ENCODE peak calls at places on chromosome 5, in nine cellular contexts. N is cardiac fibroblast; M is foreskin fibroblast; Q is ascending aorta; A is thoracic aorta; U is GM20000; G is CD8-positive, alpha-beta T cell; L is glutamatergic neuron; J is brain microvascular endothelial cell. O is an unnamed sample.

GRCh38 chr5:53010819-53011218 is 21.7 kb downstream of the ITGA2 start:
- DNase-seq in L (no peak), Q (no peak), M (no peak), N (no peak), U (no peak), G (no peak), A (no peak), J (no peak), O (no peak)

GRCh38 chr5:62271370-62271769 is 34.6 kb upstream of the KIF2A start:
- DNase-seq in L (no peak), N (no peak), G (no peak), J (no peak), A (no peak), M (no peak), U (no peak), Q (no peak), O (no peak)

GRCh38 chr5:1411099-1411498 is 34.1 kb downstream of the SLC6A3 start:
- DNase-seq in J (no peak), M (no peak), U (no peak), N (no peak), Q (peak), G (no peak), L (no peak), A (no peak), O (no peak)

GRCh38 chr5:98846526-98846925 is 73.1 kb downstream of the RGMB start:
- DNase-seq in M (no peak), N (no peak), Q (no peak), J (no peak), A (no peak), U (no peak), G (no peak), L (no peak), O (no peak)

GRCh38 chr5:125928663-125929062 is 494.5 kb upstream of the GRAMD2B start:
- DNase-seq in L (no peak), A (no peak), N (peak), M (no peak), G (no peak), U (no peak), J (no peak), Q (no peak), O (no peak)

GRCh38 chr5:142874537-142874936 is 104.4 kb downstream of the ARHGAP26 start:
- DNase-seq in A (peak), M (peak), N (peak), U (no peak), J (peak), Q (peak), L (no peak), G (no peak), O (no peak)

GRCh38 chr5:176559683-176560082 is 10.5 kb downstream of the CDHR2 start:
- DNase-seq in J (no peak), A (no peak), U (no peak), M (peak), L (no peak), N (no peak), Q (no peak), G (no peak), O (no peak)

GRCh38 chr5:75681125-75681830 is 36.0 kb downstream of the POC5 start:
- DNase-seq in G (no peak), A (no peak), U (peak), L (no peak), N (peak), Q (no peak), M (peak), J (no peak), O (no peak)

GRCh38 chr5:103450333-103451061 is 112.1 kb downstream of the NUDT12 start:
- DNase-seq in J (peak), N (peak), A (no peak), L (no peak), Q (no peak), U (no peak), M (peak), G (no peak), O (no peak)

GRCh38 chr5:178992291-178992895 is 2.7 kb downstream of the GRM6 start:
- DNase-seq in G (no peak), N (no peak), J (no peak), A (no peak), L (no peak), M (no peak), Q (no peak), U (no peak), O (no peak)

GRCh38 chr5:149264432-149265069 is 7.1 kb upstream of the AFAP1L1 start:
- DNase-seq in U (peak), Q (no peak), J (no peak), A (no peak), M (no peak), N (no peak), G (peak), L (peak), O (no peak)

GRCh38 chr5:1498623-1499416 is 24.9 kb downstream of the LPCAT1 start:
- DNase-seq in J (no peak), A (no peak), U (peak), L (no peak), M (no peak), G (no peak), Q (no peak), N (no peak), O (no peak)

GRCh38 chr5:107331312-107331711 is 339.4 kb downstream of the EFNA5 start:
- DNase-seq in G (no peak), N (no peak), A (no peak), Q (no peak), L (no peak), U (no peak), M (peak), J (no peak), O (no peak)

GRCh38 chr5:57581772-57582171 is 99.2 kb upstream of the ACTBL2 start:
- DNase-seq in N (no peak), Q (no peak), G (no peak), L (no peak), U (no peak), A (no peak), M (no peak), J (no peak), O (no peak)

GRCh38 chr5:117337064-117337749 is 762.6 kb upstream of the SEMA6A start:
- DNase-seq in Q (no peak), J (no peak), A (no peak), U (no peak), M (no peak), L (no peak), N (peak), G (no peak), O (no peak)

GRCh38 chr5:82164109-82164956 is 113.8 kb downstream of the RPS23 start:
- DNase-seq in U (no peak), N (peak), G (no peak), Q (no peak), M (peak), L (no peak), J (peak), A (no peak), O (no peak)

GRCh38 chr5:1292139-1292538 is 2.7 kb downstream of the TERT start:
- DNase-seq in M (no peak), L (no peak), N (no peak), A (no peak), G (no peak), J (no peak), Q (no peak), U (no peak), O (no peak)

GRCh38 chr5:112174959-112175594 is 244.0 kb downstream of the EPB41L4A start:
- DNase-seq in L (peak), G (peak), A (no peak), J (peak), M (peak), Q (no peak), U (peak), N (peak), O (peak)

GRCh38 chr5:135162661-135163265 is 128.7 kb upstream of the PITX1 start:
- DNase-seq in M (no peak), N (no peak), G (no peak), J (no peak), Q (no peak), U (no peak), A (no peak), L (no peak), O (no peak)

GRCh38 chr5:172180936-172181335 is 7.1 kb downstream of the STK10 start:
- DNase-seq in U (no peak), G (peak), N (no peak), A (no peak), Q (no peak), M (no peak), L (no peak), J (no peak), O (no peak)

GRCh38 chr5:177332896-177333260 is 18.6 kb downstream of the LMAN2 start:
- DNase-seq in M (no peak), L (peak), U (no peak), N (no peak), G (no peak), Q (no peak), J (no peak), A (no peak), O (no peak)

GRCh38 chr5:969421-969839 is 39.2 kb upstream of the NKD2 start:
- DNase-seq in L (no peak), M (peak), J (no peak), A (no peak), G (no peak), N (peak), U (no peak), Q (no peak), O (no peak)

GRCh38 chr5:28301676-28302075 is 1263.3 kb upstream of the CDH9 start:
- DNase-seq in N (peak), G (no peak), L (no peak), U (no peak), M (peak), Q (no peak), A (no peak), J (peak), O (no peak)

GRCh38 chr5:178382689-178383276 is 150.2 kb upstream of the PHYKPL start:
- DNase-seq in G (no peak), N (no peak), L (peak), U (no peak), A (no peak), J (no peak), M (no peak), Q (no peak), O (no peak)

GRCh38 chr5:153782589-153783238 is 256.0 kb downstream of the FAM114A2 start:
- DNase-seq in L (no peak), N (peak), M (no peak), G (no peak), A (no peak), U (no peak), Q (no peak), J (peak), O (no peak)

DNA sequence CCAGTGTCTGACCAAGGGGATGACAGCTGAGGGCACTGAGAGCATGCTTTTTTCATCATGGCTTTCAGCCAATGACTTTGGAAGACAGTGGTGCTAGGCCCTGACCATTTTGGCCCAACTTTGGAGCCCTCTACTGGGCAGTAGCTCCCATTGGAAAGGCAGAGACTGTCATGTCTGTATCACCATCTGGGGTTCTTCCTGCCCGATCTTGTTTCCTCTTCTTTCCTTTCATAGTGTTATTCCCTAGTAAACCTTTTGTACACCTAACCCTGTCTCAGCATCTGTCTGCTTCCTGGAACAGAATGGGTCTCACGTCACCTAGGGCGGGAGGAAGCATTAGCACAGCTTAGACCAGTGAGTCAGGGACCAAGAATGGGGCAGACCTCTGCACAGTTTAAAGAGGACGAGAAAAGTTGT is 97.4 kb upstream of the MAST4 start:
- DNase-seq in U (peak), M (no peak), N (peak), J (peak), Q (no peak), G (no peak), A (no peak), L (no peak), O (no peak)
- TF ChIP-seq CTCF in U (peak), M (no peak), N (peak), J (peak), Q (no peak), G (no peak), A (no peak), L (no peak), O (no peak)

DNA sequence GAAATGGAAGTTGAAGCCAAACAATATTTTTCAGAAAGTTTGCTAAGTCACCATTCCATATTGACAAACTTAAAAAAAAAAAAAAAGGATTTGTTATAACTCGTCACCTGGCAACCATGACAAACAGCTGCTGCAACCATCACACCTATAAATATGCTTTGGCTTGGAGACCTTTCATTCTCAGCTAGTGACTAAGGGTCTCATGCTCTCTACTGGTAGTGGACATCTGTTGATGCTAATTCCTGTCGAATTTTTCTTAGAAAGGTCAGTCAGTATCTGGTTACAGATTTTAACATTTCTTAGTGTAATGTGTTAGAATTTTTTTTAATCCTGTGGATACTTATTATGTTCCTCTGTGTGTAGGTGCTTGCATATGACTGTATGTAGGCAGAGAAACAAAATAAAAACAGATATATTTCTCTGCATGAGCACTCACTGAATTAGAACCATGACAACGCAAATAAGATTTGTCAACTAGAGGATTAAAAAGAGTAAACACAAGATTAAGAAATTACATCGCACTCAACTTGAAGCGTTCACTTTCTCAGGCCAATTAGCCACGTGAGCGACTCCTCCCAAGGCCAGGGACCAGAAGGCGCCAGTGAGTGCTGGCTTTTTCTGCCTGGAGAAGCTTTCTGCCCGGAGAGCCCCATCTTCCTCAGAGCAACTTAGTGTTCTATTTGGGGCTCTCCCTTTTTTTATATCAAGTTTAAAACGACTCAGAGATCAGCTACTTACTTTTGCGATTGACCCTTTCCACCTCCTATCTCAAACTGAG is 27.0 kb upstream of the ZNF622 start:
- DNase-seq in L (no peak), A (no peak), G (no peak), Q (no peak), J (peak), N (peak), M (peak), U (no peak), O (no peak)
- TF ChIP-seq CTCF in L (no peak), A (no peak), G (no peak), Q (no peak), J (no peak), N (no peak), M (no peak), U (no peak), O (no peak)

GRCh38 chr5:141558150-141558549 is 60.6 kb downstream of the DIAPH1 start:
- DNase-seq in U (no peak), G (no peak), N (peak), J (no peak), L (no peak), A (no peak), Q (no peak), M (no peak), O (no peak)
- TF ChIP-seq CTCF in U (no peak), G (no peak), N (no peak), J (no peak), L (peak), A (no peak), Q (no peak), M (no peak), O (peak)

GRCh38 chr5:111063709-111064322 is 7.7 kb upstream of the TSLP start:
- DNase-seq in L (no peak), Q (no peak), M (peak), J (no peak), U (peak), G (no peak), N (peak), A (no peak), O (no peak)
- TF ChIP-seq CTCF in L (no peak), Q (no peak), M (peak), J (peak), U (peak), G (no peak), N (peak), A (no peak), O (peak)

GRCh38 chr5:161306354-161306990 is 240.1 kb downstream of the GABRB2 start:
- DNase-seq in N (no peak), G (no peak), U (no peak), M (no peak), J (no peak), A (no peak), L (no peak), Q (no peak), O (no peak)
- TF ChIP-seq CTCF in N (no peak), G (no peak), U (no peak), M (no peak), J (no peak), A (no peak), L (no peak), Q (no peak), O (no peak)

DNA sequence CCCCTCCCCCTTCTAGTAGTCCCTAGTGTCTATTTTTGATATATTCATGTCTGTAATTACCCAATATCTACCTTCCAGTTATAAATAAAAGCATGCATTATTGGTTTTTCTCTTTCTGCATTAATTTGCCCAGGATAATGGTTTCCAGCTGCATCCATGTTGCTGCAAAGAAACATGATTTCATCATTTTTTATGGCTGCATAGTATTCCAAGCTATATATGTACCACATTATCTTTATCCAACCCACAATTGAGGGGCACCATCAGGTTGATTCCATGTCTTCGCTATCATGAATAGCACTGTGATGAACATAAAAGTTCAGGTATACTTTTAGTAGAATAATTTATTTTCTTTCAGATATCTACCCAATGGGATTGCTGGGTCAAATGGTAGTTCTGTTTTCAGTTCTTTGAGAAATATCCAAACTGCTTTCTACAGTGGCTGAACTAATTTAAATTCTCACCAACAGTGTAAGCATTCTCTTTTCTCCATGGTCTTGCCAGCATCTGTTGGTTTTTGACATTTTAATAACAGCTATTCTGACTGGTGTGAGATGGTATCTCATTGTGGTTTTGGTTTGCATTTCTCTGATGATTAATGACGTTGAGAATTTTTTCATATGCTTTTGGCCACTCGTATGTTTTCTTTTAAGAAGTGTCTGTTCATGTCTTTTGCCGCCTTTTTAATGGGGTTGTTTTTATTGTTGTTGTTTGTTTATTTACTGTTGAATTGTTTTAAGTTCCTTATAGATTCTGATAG is 746.1 kb upstream of the MEF2C start:
- DNase-seq in L (no peak), N (peak), G (no peak), Q (no peak), U (no peak), J (peak), A (no peak), M (no peak), O (no peak)
- TF ChIP-seq CTCF in L (no peak), N (no peak), G (no peak), Q (no peak), U (no peak), J (no peak), A (no peak), M (no peak), O (no peak)

GRCh38 chr5:9892696-9893095 is 262.5 kb upstream of the TAS2R1 start:
- DNase-seq in N (peak), L (no peak), G (no peak), Q (no peak), A (no peak), U (no peak), M (no peak), J (peak), O (no peak)

GRCh38 chr5:9894571-9895304 is 264.6 kb upstream of the TAS2R1 start:
- DNase-seq in J (no peak), N (no peak), U (no peak), A (no peak), Q (no peak), L (no peak), G (no peak), M (no peak), O (no peak)

GRCh38 chr5:9903806-9904205 is 273.7 kb upstream of the TAS2R1 start:
- DNase-seq in A (no peak), N (peak), G (no peak), J (peak), L (no peak), Q (no peak), U (no peak), M (peak), O (no peak)

GRCh38 chr5:9895305-9895650 is 265.1 kb upstream of the TAS2R1 start:
- DNase-seq in N (no peak), A (no peak), M (no peak), L (peak), U (no peak), Q (no peak), G (no peak), J (no peak), O (no peak)

GRCh38 chr5:9898319-9898718 is 268.2 kb upstream of the TAS2R1 start:
- DNase-seq in Q (no peak), U (no peak), M (peak), N (peak), J (peak), L (peak), G (no peak), A (no peak), O (peak)
- TF ChIP-seq CTCF in Q (no peak), U (no peak), M (peak), N (peak), J (peak), L (no peak), G (no peak), A (no peak), O (peak)

GRCh38 chr5:157571357-157571827 is 4.2 kb downstream of the ADAM19 start:
- DNase-seq in U (peak), Q (no peak), N (peak), G (peak), L (no peak), J (peak), A (no peak), M (no peak), O (no peak)

GRCh38 chr5:157576678-157577077 is 1.1 kb upstream of the ADAM19 start:
- DNase-seq in L (no peak), G (no peak), U (no peak), M (no peak), J (no peak), N (no peak), A (no peak), Q (no peak), O (no peak)

GRCh38 chr5:157574456-157575095 is 999 bp downstream of the ADAM19 start:
- DNase-seq in L (peak), M (no peak), U (no peak), N (no peak), A (no peak), Q (peak), G (no peak), J (no peak), O (no peak)

GRCh38 chr5:157578079-157578780 is 2.7 kb upstream of the ADAM19 start:
- DNase-seq in M (no peak), Q (no peak), U (no peak), A (no peak), N (no peak), G (no peak), L (no peak), J (no peak), O (no peak)

GRCh38 chr5:157575096-157575872 is at the start of gene ADAM19:
- DNase-seq in U (peak), L (peak), Q (peak), J (no peak), M (peak), G (peak), N (peak), A (no peak), O (peak)
- TF ChIP-seq CTCF in U (no peak), L (peak), Q (no peak), J (no peak), M (no peak), G (no peak), N (no peak), A (no peak), O (no peak)

DNA sequence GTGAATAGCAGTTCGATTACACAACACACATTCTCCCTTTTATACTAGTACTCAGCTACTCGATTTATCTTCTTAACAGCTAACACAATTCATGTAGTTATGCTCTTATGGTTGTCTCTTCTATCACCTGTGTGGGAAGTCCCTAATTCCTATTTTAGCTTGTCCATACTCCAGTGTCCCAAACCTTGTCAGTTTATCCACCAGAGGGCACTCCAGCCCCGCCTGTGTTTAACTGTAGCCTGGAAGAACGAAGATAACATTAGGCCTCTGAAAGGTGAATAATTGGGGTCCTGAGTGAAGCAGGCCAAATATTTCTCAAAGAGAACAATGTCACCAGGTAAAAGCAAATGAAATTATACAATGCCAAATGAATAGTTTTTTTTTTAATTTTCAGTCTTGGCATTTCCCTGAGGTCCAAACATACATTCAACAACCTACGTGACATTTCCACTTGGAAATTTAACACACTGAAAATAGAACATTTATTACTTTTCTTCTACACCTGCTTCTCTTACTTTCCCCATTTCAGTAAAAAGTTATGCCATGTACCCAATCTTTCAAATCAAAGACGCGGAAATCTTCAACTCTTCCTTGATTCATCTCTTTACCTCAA is 560.7 kb downstream of the HTR1A start:
- DNase-seq in Q (no peak), G (no peak), J (peak), A (no peak), M (peak), L (peak), U (peak), N (peak), O (peak)
- TF ChIP-seq CTCF in Q (no peak), G (no peak), J (peak), A (peak), M (peak), L (peak), U (peak), N (peak), O (peak)

O was measured in neural crest cell.